ENCODE peak calls at places on chromosomes 13 and 19, in seven cellular contexts. L, S, C, X, O, N and Q are unnamed samples.

GRCh38 chr13:32255744-32256120 is 59.4 kb downstream of the ZAR1L start:
- DNase-seq in O (no peak), X (no peak), L (no peak), C (no peak), S (no peak), N (no peak), Q (no peak)

GRCh38 chr19:49973987-49974386 is 13.0 kb upstream of the SIGLEC11 start:
- DNase-seq in C (no peak), L (no peak), N (no peak), O (peak; percentile 72), X (no peak), S (no peak), Q (no peak)

GRCh38 chr19:57552432-57552831 is 7.2 kb downstream of the ZNF550 start:
- DNase-seq in C (no peak), O (no peak), S (no peak), N (no peak), L (no peak), X (no peak), Q (no peak)

GRCh38 chr13:53064721-53065120 is 36.1 kb downstream of the OLFM4 start:
- DNase-seq in S (no peak), N (no peak), X (no peak), O (no peak), C (no peak), L (no peak), Q (no peak)

GRCh38 chr13:31663880-31664585 is 75.3 kb upstream of the RXFP2 start:
- DNase-seq in X (no peak), C (no peak), S (no peak), O (no peak), L (no peak), N (no peak), Q (no peak)

GRCh38 chr19:29506619-29506911 is 19.2 kb upstream of the VSTM2B start:
- DNase-seq in N (no peak), X (no peak), C (no peak), O (no peak), L (no peak), S (no peak), Q (no peak)

GRCh38 chr13:28568286-28568685 is 73.4 kb upstream of the FLT1 start:
- DNase-seq in C (peak; percentile 23), O (peak; percentile 84), X (no peak), N (no peak), S (no peak), L (peak; percentile 29), Q (peak; percentile 44)

GRCh38 chr13:24925318-24926231 is 161.6 kb downstream of the RNF17 start:
- DNase-seq in N (no peak), O (no peak), X (no peak), C (no peak), L (no peak), S (no peak), Q (no peak)

GRCh38 chr13:45949161-45949560 is 97.6 kb upstream of the SIAH3 start:
- DNase-seq in L (no peak), N (no peak), O (no peak), C (no peak), S (no peak), X (no peak), Q (no peak)

GRCh38 chr13:73513751-73514150 is 454.9 kb downstream of the KLF5 start:
- DNase-seq in O (no peak), L (no peak), S (no peak), C (no peak), X (no peak), N (no peak), Q (no peak)

GRCh38 chr19:5823579-5824281 is 15.8 kb downstream of the FUT6 start:
- DNase-seq in O (no peak), L (no peak), X (no peak), C (no peak), S (no peak), N (no peak), Q (no peak)

GRCh38 chr19:46221152-46221551 is 8.4 kb upstream of the IGFL1 start:
- DNase-seq in L (no peak), O (no peak), C (no peak), N (no peak), S (no peak), X (no peak), Q (no peak)

GRCh38 chr13:100182894-100183490 is 94.1 kb downstream of the PCCA start:
- DNase-seq in L (no peak), X (no peak), S (no peak), N (peak; percentile 12), C (no peak), O (no peak), Q (no peak)

GRCh38 chr19:39704181-39705044 is at the start of gene LGALS14:
- DNase-seq in O (no peak), X (no peak), N (peak; percentile 8), S (no peak), C (no peak), L (peak; percentile 79), Q (no peak)

GRCh38 chr19:28351761-28352160 is 861.2 kb downstream of the UQCRFS1 start:
- DNase-seq in X (no peak), O (no peak), L (no peak), C (no peak), S (no peak), N (no peak), Q (no peak)

GRCh38 chr13:50526771-50527567 is 316.5 kb downstream of the DLEU7 start:
- DNase-seq in C (no peak), S (peak; percentile 11), X (no peak), L (no peak), O (no peak), N (no peak), Q (peak; percentile 65)

GRCh38 chr13:113406321-113407102 is 42.6 kb upstream of the GRTP1 start:
- DNase-seq in O (peak; percentile 58), N (no peak), S (no peak), C (no peak), X (no peak), L (no peak), Q (no peak)

GRCh38 chr19:55454787-55455243 is 6.6 kb downstream of the ISOC2 start:
- DNase-seq in L (peak; percentile 59), C (no peak), N (peak; percentile 52), X (no peak), S (peak; percentile 62), O (no peak), Q (no peak)

GRCh38 chr19:2491130-2491801 is 15.3 kb downstream of the GADD45B start:
- DNase-seq in O (no peak), N (no peak), L (peak; percentile 51), S (peak; percentile 64), X (no peak), C (no peak), Q (peak; percentile 89)

GRCh38 chr19:945401-946252 is 19.8 kb downstream of the ARID3A start:
- DNase-seq in C (no peak), N (no peak), S (no peak), O (no peak), X (no peak), L (no peak), Q (no peak)

GRCh38 chr19:7751157-7751783 is 3.9 kb upstream of the CD209 start:
- DNase-seq in X (peak; percentile 20), O (no peak), L (peak; percentile 76), N (peak; percentile 54), S (no peak), C (no peak), Q (no peak)

GRCh38 chr13:113999618-113999910 is 25.7 kb upstream of the C13orf46 start:
- DNase-seq in S (no peak), O (no peak), N (no peak), X (no peak), L (no peak), C (no peak), Q (no peak)

GRCh38 chr13:111158136-111158805 is 43.2 kb downstream of the ARHGEF7 start:
- DNase-seq in O (no peak), N (no peak), X (no peak), S (no peak), C (no peak), L (no peak), Q (no peak)

GRCh38 chr13:27044837-27045570 is 126.6 kb downstream of the USP12 start:
- DNase-seq in S (peak; percentile 87), N (peak; percentile 15), L (peak; percentile 66), X (no peak), O (no peak), C (no peak), Q (no peak)

GRCh38 chr13:106242554-106242953 is 292.9 kb downstream of the EFNB2 start:
- DNase-seq in O (no peak), C (no peak), L (no peak), X (no peak), N (no peak), S (no peak), Q (no peak)

GRCh38 chr13:33194820-33195692 is 90.5 kb downstream of the STARD13 start:
- DNase-seq in S (no peak), C (peak; percentile 79), O (no peak), L (peak; percentile 98), N (no peak), X (no peak), Q (no peak)

GRCh38 chr19:50432221-50432626 is 468 bp upstream of the MYBPC2 start:
- DNase-seq in L (no peak), C (no peak), O (no peak), S (no peak), N (no peak), X (no peak), Q (no peak)

GRCh38 chr13:50617134-50617721 is 226.3 kb downstream of the DLEU7 start:
- DNase-seq in L (no peak), C (no peak), X (no peak), S (no peak), O (no peak), N (no peak), Q (no peak)

GRCh38 chr19:2560369-2560768 is 84.4 kb downstream of the GADD45B start:
- DNase-seq in L (no peak), O (peak; percentile 53), N (no peak), X (no peak), S (no peak), C (no peak), Q (no peak)

GRCh38 chr19:1862424-1863307 is 713 bp downstream of the KLF16 start:
- DNase-seq in S (peak; percentile 55), O (peak; percentile 74), C (no peak), X (peak; percentile 43), N (peak; percentile 76), L (peak; percentile 60), Q (no peak)

GRCh38 chr13:59950201-59950730 is 213.5 kb downstream of the DIAPH3 start:
- DNase-seq in C (no peak), O (no peak), L (no peak), X (no peak), S (no peak), N (no peak), Q (no peak)

GRCh38 chr13:77329133-77330008 is 2.5 kb upstream of the MYCBP2 start:
- DNase-seq in L (peak; percentile 99), X (peak; percentile 79), S (peak; percentile 86), O (peak; percentile 89), C (peak; percentile 89), N (peak; percentile 90), Q (peak; percentile 61)

GRCh38 chr19:45499196-45500180 is 1.2 kb downstream of the PPM1N start:
- DNase-seq in X (peak; percentile 35), C (no peak), S (peak; percentile 83), N (peak; percentile 71), L (peak; percentile 87), O (no peak), Q (no peak)

GRCh38 chr13:38777347-38778107 is 90.7 kb downstream of the FREM2 start:
- DNase-seq in X (no peak), N (no peak), O (no peak), C (no peak), S (no peak), L (no peak), Q (no peak)

GRCh38 chr19:6086081-6086858 is 24.0 kb downstream of the RFX2 start:
- DNase-seq in S (no peak), L (no peak), C (no peak), X (no peak), O (no peak), N (no peak), Q (no peak)

GRCh38 chr13:78632956-78633355 is 26.0 kb downstream of the OBI1 start:
- DNase-seq in S (no peak), X (no peak), O (no peak), L (no peak), C (no peak), N (no peak), Q (no peak)

GRCh38 chr19:18726846-18727245 is 43.4 kb downstream of the CRTC1 start:
- DNase-seq in C (no peak), S (no peak), L (no peak), X (no peak), O (no peak), N (no peak), Q (no peak)